ENCODE peak calls at places on chromosomes 12 and 14, in nine cellular contexts. B is HFF-Myc; Z is cerebellar nuclear complex; U is iris pigment epithelial cell; E is nucleus accumbens; O is cardiac fibroblast; J is central memory CD4-positive, alpha-beta T cell; N is PC-3; T is fibroblast of mammary gland. G is an unnamed sample.

GRCh38 chr12:71664411-71665108 is 459 bp downstream of the THAP2 start:
- DNase-seq in T (peak), J (no peak), U (peak), O (no peak), E (peak), B (no peak), Z (no peak), N (no peak), G (no peak)

GRCh38 chr12:113066806-113067400 is 10.4 kb downstream of the DTX1 start:
- DNase-seq in B (no peak), T (no peak), Z (no peak), J (no peak), U (no peak), N (no peak), O (no peak), E (no peak), G (no peak)

GRCh38 chr12:131644481-131644880 is 66.4 kb upstream of the SFSWAP start:
- DNase-seq in T (no peak), Z (no peak), N (no peak), O (no peak), E (no peak), B (no peak), J (no peak), U (no peak), G (no peak)

GRCh38 chr14:100022772-100023451 is 42.3 kb upstream of the EVL start:
- DNase-seq in U (peak), B (no peak), J (no peak), N (no peak), Z (no peak), T (peak), O (peak), E (no peak), G (no peak)

GRCh38 chr12:132602578-132603239 is 7.7 kb downstream of the LRCOL1 start:
- DNase-seq in N (no peak), E (no peak), Z (no peak), B (no peak), U (peak), J (no peak), T (no peak), O (no peak), G (no peak)

GRCh38 chr14:72558721-72559120 is 335.2 kb downstream of the DPF3 start:
- DNase-seq in O (peak), N (peak), Z (peak), J (no peak), T (peak), U (peak), B (no peak), E (no peak), G (no peak)

GRCh38 chr12:122422769-122423257 is 344 bp upstream of the CLIP1 start:
- DNase-seq in T (peak), O (peak), E (peak), B (no peak), J (no peak), N (peak), Z (no peak), U (peak), G (peak)

GRCh38 chr14:60061371-60061770 is 30.4 kb upstream of the PCNX4 start:
- DNase-seq in B (no peak), J (no peak), T (peak), Z (no peak), E (no peak), O (peak), U (peak), N (peak), G (no peak)

GRCh38 chr14:90600619-90601018 is 203.8 kb downstream of the CALM1 start:
- DNase-seq in T (no peak), N (no peak), B (no peak), J (no peak), U (no peak), O (no peak), E (no peak), Z (no peak), G (no peak)

GRCh38 chr12:15669256-15669948 is 119.8 kb downstream of the EPS8 start:
- DNase-seq in T (peak), N (no peak), J (no peak), E (no peak), B (no peak), O (peak), U (no peak), Z (no peak), G (no peak)

GRCh38 chr14:59631237-59631636 is 54.6 kb upstream of the CCDC175 start:
- DNase-seq in N (peak), Z (no peak), T (peak), U (peak), O (peak), B (no peak), J (no peak), E (no peak), G (no peak)

GRCh38 chr12:12736759-12737676 is 19.9 kb downstream of the CDKN1B start:
- DNase-seq in O (peak), Z (no peak), T (peak), N (peak), J (peak), B (no peak), E (no peak), U (peak), G (peak)

GRCh38 chr12:30792648-30793499 is 38.1 kb upstream of the CAPRIN2 start:
- DNase-seq in J (no peak), Z (no peak), N (peak), U (peak), T (peak), B (no peak), E (no peak), O (peak), G (no peak)

GRCh38 chr12:34395056-34396005 is 373.0 kb downstream of the ALG10 start:
- DNase-seq in E (no peak), Z (no peak), B (no peak), N (no peak), T (no peak), O (no peak), U (no peak), J (no peak), G (no peak)

GRCh38 chr12:52252728-52253328 is 19.8 kb downstream of the KRT7 start:
- DNase-seq in O (no peak), E (no peak), N (peak), Z (no peak), T (no peak), U (no peak), J (no peak), B (no peak), G (no peak)

GRCh38 chr12:111409403-111410228 is 3.9 kb downstream of the SH2B3 start:
- DNase-seq in Z (no peak), T (peak), E (no peak), B (no peak), U (peak), N (no peak), J (no peak), O (peak), G (peak)

G was measured in C1 segment of cervical spinal cord.